ENCODE peak calls at places on chromosomes 12 and 14, in seven cellular contexts. K is AG04450, W is gastrocnemius medialis, X is upper lobe of right lung, E is pancreas, R is neural progenitor cell, P is IMR-90. I is an unnamed sample.
A peak's percentile ranks its signal among the peaks of the same experiment; 100 is the strongest.

GRCh38 chr14:82855912-82856381 is 1322.3 kb upstream of the SEL1L start:
- DNase-seq in K (no peak), W (no peak), X (no peak), E (no peak), R (peak; percentile 21), P (peak; percentile 60), I (peak; percentile 6)

GRCh38 chr14:104136472-104137296 is 1.7 kb upstream of the KIF26A start:
- DNase-seq in K (no peak), W (no peak), X (peak; percentile 62), E (peak; percentile 29), R (peak; percentile 55), P (no peak), I (no peak)

GRCh38 chr12:19186722-19187661 is 57.5 kb downstream of the PLEKHA5 start:
- DNase-seq in K (no peak), W (no peak), X (no peak), E (no peak), R (peak; percentile 65), P (peak; percentile 71), I (peak; percentile 65)

GRCh38 chr12:49962861-49963765 is 1.4 kb downstream of the AQP5 start:
- DNase-seq in K (no peak), W (no peak), X (peak; percentile 90), E (peak; percentile 96), R (peak; percentile 63), P (no peak), I (peak; percentile 5)

GRCh38 chr12:10251669-10252068 is 39.0 kb downstream of the GABARAPL1 start:
- DNase-seq in K (no peak), W (no peak), X (no peak), E (no peak), R (no peak), P (no peak), I (no peak)

GRCh38 chr12:69415471-69416275 is 54.5 kb upstream of the FRS2 start:
- DNase-seq in K (peak; percentile 88), W (peak; percentile 41), X (no peak), E (peak; percentile 21), R (peak; percentile 69), P (peak; percentile 95), I (peak; percentile 96)

GRCh38 chr12:12901158-12901791 is 9.9 kb downstream of the GPRC5A start:
- DNase-seq in K (no peak), W (peak; percentile 59), X (no peak), E (no peak), R (peak; percentile 24), P (peak; percentile 94), I (peak; percentile 91)

GRCh38 chr14:33734387-33734786 is 216.5 kb downstream of the EGLN3 start:
- DNase-seq in K (no peak), W (no peak), X (no peak), E (no peak), R (no peak), P (no peak), I (no peak)

GRCh38 chr12:11968041-11968383 is 102.7 kb upstream of the BCL2L14 start:
- DNase-seq in K (no peak), W (no peak), X (no peak), E (no peak), R (no peak), P (no peak), I (no peak)

GRCh38 chr14:71918955-71919354 is 13.3 kb upstream of the RGS6 start:
- DNase-seq in K (no peak), W (no peak), X (no peak), E (no peak), R (peak; percentile 69), P (no peak), I (no peak)

GRCh38 chr12:109998904-109999648 is at the start of gene ANKRD13A:
- DNase-seq in K (peak; percentile 89), W (peak; percentile 93), X (peak; percentile 93), E (peak; percentile 86), R (peak; percentile 93), P (peak; percentile 95), I (peak; percentile 96)

GRCh38 chr12:30754750-30755394 is at the start of gene CAPRIN2:
- DNase-seq in K (peak; percentile 81), W (peak; percentile 94), X (peak; percentile 99), E (peak; percentile 98), R (peak; percentile 98), P (peak; percentile 93), I (peak; percentile 94)
- TF ChIP-seq CTCF in K (peak; percentile 21), W (peak; percentile 53), X (peak; percentile 32), E (no peak), R (peak; percentile 57), P (peak; percentile 43), I (no peak)

GRCh38 chr12:65306603-65307501 is 28.4 kb downstream of the MSRB3 start:
- DNase-seq in K (peak; percentile 39), W (no peak), X (no peak), E (no peak), R (peak; percentile 31), P (peak; percentile 75), I (peak; percentile 45)
- H3K4me3 ChIP-seq in K (no peak overlapping the region), W (no peak overlapping the region), X (no peak overlapping the region), E (no peak overlapping the region), R (no peak overlapping the region), P (no peak overlapping the region), I (no peak overlapping the region)

GRCh38 chr14:93654599-93654998 is 133.7 kb downstream of the PRIMA1 start:
- DNase-seq in K (no peak), W (no peak), X (no peak), E (no peak), R (no peak), P (no peak), I (no peak)
- TF ChIP-seq CTCF in K (no peak), W (no peak), X (no peak), E (no peak), R (no peak), P (no peak), I (no peak)

DNA sequence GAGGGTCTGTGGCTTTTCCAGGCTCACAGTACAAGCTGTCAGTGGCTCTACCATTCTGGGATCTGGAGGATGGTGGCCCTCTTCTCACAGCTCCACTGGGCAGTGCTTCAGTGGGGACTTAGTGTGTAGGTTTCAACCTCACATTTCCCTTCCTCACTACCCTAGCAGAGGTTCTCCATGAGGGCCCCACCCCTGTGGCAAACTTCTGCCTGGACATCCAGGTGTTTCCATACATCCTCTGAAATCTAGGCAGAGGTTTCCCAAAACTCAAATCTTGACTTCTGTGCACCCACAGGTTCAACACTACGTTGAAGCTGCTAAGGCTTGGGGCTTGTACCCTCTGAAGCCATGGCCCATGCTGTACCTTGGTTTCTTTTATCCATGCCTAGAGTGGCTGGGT is 40.3 kb downstream of the KTN1 start:
- DNase-seq in K (no peak), W (no peak), X (no peak), E (no peak), R (no peak), P (no peak), I (no peak)
- H3K4me3 ChIP-seq in K (no peak overlapping the region), W (no peak overlapping the region), X (no peak overlapping the region), E (no peak overlapping the region), R (no peak overlapping the region), P (no peak overlapping the region), I (no peak overlapping the region)

GRCh38 chr14:32286602-32287001 is 42.5 kb upstream of the AKAP6 start:
- DNase-seq in K (no peak), W (no peak), X (no peak), E (no peak), R (no peak), P (no peak), I (no peak)
- TF ChIP-seq CTCF in K (no peak), W (no peak), X (no peak), E (no peak), R (no peak), P (no peak), I (no peak)

GRCh38 chr12:76144253-76144564 is 59.7 kb upstream of the NAP1L1 start:
- DNase-seq in K (no peak), W (no peak), X (no peak), E (no peak), R (no peak), P (peak; percentile 36), I (peak; percentile 10)

GRCh38 chr12:76137611-76138010 is 53.1 kb upstream of the NAP1L1 start:
- DNase-seq in K (no peak), W (no peak), X (no peak), E (no peak), R (no peak), P (peak; percentile 55), I (peak; percentile 75)

GRCh38 chr12:76138656-76139055 is 54.2 kb upstream of the NAP1L1 start:
- DNase-seq in K (no peak), W (no peak), X (no peak), E (no peak), R (no peak), P (no peak), I (no peak)

GRCh38 chr12:76142305-76142704 is 57.8 kb upstream of the NAP1L1 start:
- DNase-seq in K (no peak), W (no peak), X (no peak), E (no peak), R (no peak), P (no peak), I (no peak)

DNA sequence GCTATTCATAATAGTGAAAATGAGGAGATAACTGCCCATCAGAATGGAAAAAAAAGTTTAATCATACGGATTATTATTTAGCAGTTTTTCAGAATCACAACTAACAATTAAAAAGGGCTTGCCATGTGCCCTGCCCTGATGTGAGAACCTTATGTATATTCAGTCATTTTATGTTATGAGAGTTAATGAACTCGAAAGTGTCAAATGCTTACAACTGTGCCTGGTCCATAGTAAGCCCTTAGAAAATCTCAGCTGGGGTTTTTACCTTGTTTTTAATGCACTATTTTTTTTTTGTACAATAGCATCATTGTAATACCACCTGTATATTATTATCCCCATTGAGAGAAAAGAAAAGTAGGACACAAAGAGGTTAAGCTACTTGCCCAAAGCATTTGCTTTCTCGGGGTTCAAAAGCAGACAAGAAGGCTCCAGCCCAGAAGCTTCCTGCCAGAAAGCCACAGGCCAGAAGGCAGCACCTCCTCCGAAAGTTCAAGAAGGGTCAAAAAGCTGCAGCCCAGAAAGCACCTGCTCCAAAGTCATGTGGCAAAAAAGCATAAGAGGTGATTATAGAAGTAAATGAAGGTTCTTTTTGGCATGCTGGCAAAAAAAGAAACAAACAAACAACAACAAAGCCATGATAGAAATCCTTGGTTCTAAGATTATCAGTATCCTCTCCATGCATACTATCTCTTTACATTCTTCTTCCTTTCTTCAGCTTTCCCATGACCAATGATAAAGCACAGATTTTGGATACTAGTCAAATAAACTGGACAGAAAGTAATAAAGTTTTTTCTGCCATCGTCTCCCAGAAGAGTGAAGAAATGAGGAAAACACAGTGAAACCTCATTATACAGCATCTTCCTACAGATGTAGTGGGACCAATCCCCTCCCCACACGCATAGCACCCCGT is 59.1 kb upstream of the NAP1L1 start:
- DNase-seq in K (no peak), W (no peak), X (no peak), E (no peak), R (no peak), P (no peak), I (no peak)
- H3K4me3 ChIP-seq in K (no peak overlapping the region), W (no peak overlapping the region), X (no peak overlapping the region), E (no peak overlapping the region), R (no peak overlapping the region), P (no peak overlapping the region), I (no peak overlapping the region)

DNA sequence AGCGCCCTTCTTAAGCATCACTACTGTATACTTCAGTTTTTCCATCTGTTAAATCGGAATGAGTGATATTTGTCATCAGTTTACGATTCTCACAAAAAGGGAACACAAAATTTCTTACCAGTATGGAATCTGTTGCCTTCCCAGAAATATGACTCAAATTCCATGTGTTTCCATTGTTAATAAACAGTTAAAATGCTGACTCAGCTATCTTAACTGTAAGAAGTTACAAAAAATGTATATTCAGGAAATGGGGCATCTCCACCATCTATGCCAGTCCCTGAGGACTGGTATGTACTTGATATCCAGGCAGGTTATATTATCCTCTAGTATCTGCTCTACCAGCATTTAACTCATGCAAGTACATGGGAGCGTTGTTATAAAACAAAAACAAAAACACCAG is 2.4 kb upstream of the COX16 start:
- DNase-seq in K (no peak), W (no peak), X (no peak), E (no peak), R (no peak), P (no peak), I (no peak)
- TF ChIP-seq CTCF in K (no peak), W (no peak), X (no peak), E (no peak), R (no peak), P (no peak), I (no peak)

I was measured in AG10803.